ENCODE peak calls at places on chromosomes 4 and X, in five cellular contexts. S is GM10248, E is Peyer's patch, Q is keratinocyte, J is IMR-90. I is an unnamed sample.

GRCh38 chr4:145485120-145485519 is 3.5 kb downstream of the SMAD1 start:
- DNase-seq in J (no peak), S (no peak), Q (no peak), E (no peak), I (no peak)

GRCh38 chrX:112820364-112821308 is 20.0 kb downstream of the AMOT start:
- DNase-seq in E (no peak), J (no peak), S (no peak), Q (no peak), I (no peak)

GRCh38 chr4:71526626-71527406 is 188.0 kb downstream of the SLC4A4 start:
- DNase-seq in E (no peak), S (no peak), Q (no peak), J (no peak), I (no peak)

GRCh38 chr4:41580007-41580406 is 42.0 kb downstream of the LIMCH1 start:
- DNase-seq in Q (no peak), E (no peak), S (no peak), J (no peak), I (no peak)

GRCh38 chr4:541271-541670 is 34.8 kb downstream of the TMEM271 start:
- DNase-seq in E (peak), J (no peak), Q (no peak), S (no peak), I (no peak)

GRCh38 chr4:26263165-26263564 is 57.6 kb upstream of the RBPJ start:
- DNase-seq in Q (no peak), J (no peak), S (no peak), E (no peak), I (no peak)

GRCh38 chrX:15619053-15619772 is 18.5 kb upstream of the ACE2 start:
- DNase-seq in E (no peak), S (no peak), J (peak), Q (peak), I (no peak)

GRCh38 chr4:62640296-62640695 is 1440.2 kb downstream of the ADGRL3 start:
- DNase-seq in J (no peak), Q (no peak), E (no peak), S (no peak), I (no peak)

GRCh38 chr4:77040265-77040664 is 35.5 kb downstream of the CCNI start:
- DNase-seq in J (peak), E (no peak), Q (no peak), S (no peak), I (no peak)

GRCh38 chrX:81237516-81237915 is 35.6 kb downstream of the SH3BGRL start:
- DNase-seq in J (no peak), Q (no peak), E (no peak), S (no peak), I (no peak)

GRCh38 chr4:80221161-80221560 is 23.9 kb downstream of the PRDM8 start:
- DNase-seq in S (no peak), J (peak), E (no peak), Q (no peak), I (no peak)
- TF ChIP-seq CTCF in S (peak), J (peak), E (peak), Q (peak), I (peak)

DNA sequence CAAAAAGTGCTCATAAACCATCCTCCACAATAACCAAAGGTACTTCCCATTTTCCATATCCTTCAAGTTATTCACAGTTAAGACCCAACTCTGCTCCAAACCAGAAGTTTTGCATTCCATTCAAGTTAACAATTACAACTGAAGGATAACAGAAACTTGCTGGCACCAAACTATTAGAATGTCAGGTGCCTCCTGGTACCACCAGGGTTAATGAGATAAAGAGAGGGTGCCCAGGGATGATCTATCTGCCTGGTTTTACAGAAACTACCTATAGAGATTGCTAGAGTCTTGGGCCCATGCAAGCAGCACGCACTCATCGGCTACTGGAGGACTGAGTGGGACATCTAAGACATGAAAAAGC is 114.6 kb downstream of the RBM47 start:
- DNase-seq in Q (no peak), J (peak), S (no peak), E (no peak), I (no peak)
- TF ChIP-seq CTCF in Q (no peak), J (no peak), S (no peak), E (no peak), I (no peak)

DNA sequence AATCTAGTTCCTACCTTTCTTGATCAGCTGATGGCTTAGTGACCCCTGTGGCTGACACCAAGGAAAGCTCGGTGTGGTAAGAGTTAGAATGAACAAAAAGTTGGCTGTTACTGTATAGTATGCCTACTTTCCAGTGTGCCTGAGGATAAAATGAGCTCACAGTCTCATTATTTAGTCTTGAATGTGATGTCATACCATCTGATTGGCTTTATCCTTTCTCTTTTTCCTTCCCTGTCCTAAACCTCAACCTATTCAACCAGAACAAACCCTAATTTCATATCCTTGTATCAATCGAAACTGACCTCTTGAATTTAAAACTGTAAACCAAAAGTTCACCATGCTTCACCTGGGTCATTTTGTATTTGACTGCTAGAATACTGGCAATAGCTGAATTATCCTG is 156.4 kb downstream of the PPARGC1A start:
- DNase-seq in Q (no peak), J (no peak), S (no peak), E (no peak), I (no peak)
- TF ChIP-seq CTCF in Q (no peak), J (no peak), S (no peak), E (no peak), I (no peak)

DNA sequence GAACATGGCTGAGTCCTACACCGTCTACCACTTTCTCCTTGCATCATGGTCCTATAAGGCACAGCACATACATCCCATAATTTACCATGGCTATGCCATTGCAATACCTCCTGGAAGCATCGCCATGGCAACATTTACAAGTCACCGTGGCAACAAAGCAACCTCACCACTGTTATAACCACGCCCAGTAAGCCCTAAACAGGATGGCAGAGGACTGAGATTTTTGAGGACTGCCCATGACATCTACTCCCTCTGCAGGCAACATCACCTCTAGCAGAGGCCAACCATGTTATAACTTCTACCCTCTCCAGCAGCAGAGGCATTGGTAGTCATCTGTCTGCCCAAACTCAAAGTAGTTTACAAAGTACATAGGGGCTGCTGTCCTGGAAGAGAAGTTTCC is 29.7 kb downstream of the BCOR start:
- DNase-seq in E (no peak), S (no peak), J (no peak), Q (no peak), I (no peak)
- TF ChIP-seq CTCF in E (no peak), S (no peak), J (no peak), Q (no peak), I (no peak)

GRCh38 chrX:64894454-64895038 is 81.7 kb downstream of the ZC4H2 start:
- DNase-seq in J (peak), S (peak), E (peak), Q (no peak), I (peak)
- TF ChIP-seq CTCF in J (peak), S (peak), E (peak), Q (peak), I (peak)

DNA sequence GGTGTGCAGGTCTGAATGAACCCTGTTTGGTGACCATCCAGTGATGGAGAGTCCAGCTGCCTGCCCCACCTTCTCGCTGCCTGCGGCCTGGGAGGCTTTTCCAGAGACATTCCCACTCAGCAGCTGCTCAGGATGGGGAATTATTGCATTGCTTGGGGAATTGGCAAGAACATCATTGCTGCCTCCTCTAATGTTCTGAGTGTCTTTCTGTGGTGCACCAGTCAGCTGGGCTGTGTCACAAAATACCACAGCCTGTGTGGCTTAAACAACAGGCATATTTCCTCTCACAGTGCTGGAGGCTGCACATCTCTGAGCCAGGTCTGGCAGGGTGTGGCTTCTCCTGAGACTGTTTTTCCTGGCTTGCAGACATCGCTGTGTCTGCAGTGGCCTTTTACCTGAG is 86.8 kb upstream of the AFAP1 start:
- DNase-seq in E (no peak), Q (no peak), S (no peak), J (no peak), I (no peak)
- TF ChIP-seq CTCF in E (no peak), Q (no peak), S (no peak), J (no peak), I (no peak)

GRCh38 chr4:178086324-178086723 is 644.1 kb upstream of the AGA start:
- DNase-seq in Q (no peak), S (no peak), E (no peak), J (peak), I (no peak)
- TF ChIP-seq CTCF in Q (no peak), S (no peak), E (no peak), J (no peak), I (no peak)

DNA sequence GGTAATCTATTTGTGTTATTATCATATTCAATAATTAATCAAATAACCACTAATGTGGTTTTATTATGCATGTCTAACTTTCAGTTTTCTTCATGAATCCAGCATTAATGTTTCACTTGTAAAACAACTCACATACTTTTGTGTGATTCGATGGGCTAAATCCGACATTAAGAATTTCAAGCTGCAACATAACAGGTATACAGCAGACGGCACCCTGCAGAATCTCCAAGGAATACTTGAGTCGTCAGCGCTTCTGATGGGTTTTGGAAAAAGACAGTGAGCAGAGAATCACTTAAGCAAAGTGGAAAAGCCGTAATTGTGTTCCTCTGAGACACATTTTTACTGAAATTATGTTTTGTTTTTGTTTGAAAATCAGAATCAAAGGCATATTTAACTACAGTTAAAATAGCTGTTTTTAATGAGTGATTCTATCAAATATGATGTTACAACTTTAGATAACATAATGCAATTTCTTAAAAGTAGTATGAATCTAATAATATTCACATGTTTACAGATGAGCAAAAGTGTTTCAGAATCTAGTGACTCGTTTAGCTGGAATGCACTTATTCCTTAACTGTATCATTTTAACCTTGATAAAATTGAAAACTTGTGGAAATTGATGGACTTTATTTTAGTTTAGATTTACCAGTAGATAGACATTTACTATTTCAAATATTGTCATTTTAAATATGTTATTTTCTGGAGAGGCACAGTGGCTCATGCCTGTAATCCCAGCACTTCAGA is 514.8 kb downstream of the CCSER1 start:
- DNase-seq in S (no peak), E (no peak), Q (no peak), J (no peak), I (no peak)
- TF ChIP-seq CTCF in S (no peak), E (no peak), Q (no peak), J (no peak), I (no peak)

GRCh38 chr4:37793562-37793961 is 32.9 kb upstream of the PGM2 start:
- DNase-seq in J (peak), E (no peak), Q (no peak), S (no peak), I (no peak)
- TF ChIP-seq CTCF in J (peak), E (peak), Q (peak), S (peak), I (peak)

I was measured in GM13977.